ENCODE peak calls at places on chromosomes 4 and X, in four cellular contexts. Z is Panc1; B is RWPE2; F is naive thymus-derived CD4-positive, alpha-beta T cell. D is an unnamed sample.

GRCh38 chr4:139416073-139416673 is 37.7 kb upstream of the RAB33B start:
- ATAC-seq in B (no peak), F (peak; percentile 72), Z (no peak), D (no peak)

GRCh38 chr4:105603158-105603557 is 50.7 kb downstream of the ARHGEF38 start:
- ATAC-seq in B (no peak), F (no peak), Z (no peak), D (peak; percentile 53)

GRCh38 chrX:133746593-133746992 is 238.8 kb downstream of the GPC3 start:
- ATAC-seq in B (no peak), F (no peak), Z (no peak), D (no peak)

GRCh38 chr4:101670897-101671296 is 119.6 kb upstream of the BANK1 start:
- ATAC-seq in F (no peak), Z (no peak), B (no peak), D (no peak)

GRCh38 chr4:13705521-13706035 is 78.1 kb upstream of the BOD1L1 start:
- ATAC-seq in F (no peak), Z (peak; percentile 71), B (peak; percentile 80), D (peak; percentile 91)

GRCh38 chrX:1904663-1905218 is 289.9 kb downstream of the ASMT start:
- ATAC-seq in B (no peak), F (no peak), Z (no peak), D (no peak)

GRCh38 chr4:38717604-38718003 is 53.6 kb downstream of the KLF3 start:
- ATAC-seq in Z (no peak), B (peak; percentile 80), F (no peak), D (peak; percentile 83)

GRCh38 chrX:109873983-109874382 is 128.9 kb upstream of the TMEM164 start:
- ATAC-seq in B (peak; percentile 77), F (no peak), Z (no peak), D (peak; percentile 71)

GRCh38 chrX:154730271-154730883 is 20.5 kb downstream of the GAB3 start:
- ATAC-seq in Z (no peak), B (peak; percentile 17), F (no peak), D (peak; percentile 50)

D was measured in esophagus mucosa.